ENCODE peak calls at places on chromosome 5, in four cellular contexts. K is stimulated activated CD4-positive, alpha-beta T cell treated with anti-CD3 and anti-CD28 coated beads, TNF-alpha, amount 100 ng/mL, for 4 hours; R is A549; N is prostate gland. A is an unnamed sample.

GRCh38 chr5:154473581-154474266 is 4.3 kb downstream of the HAND1 start:
- DNase-seq in K (no peak), R (no peak), N (no peak), A (no peak)

GRCh38 chr5:93184041-93184440 is 397.0 kb downstream of the NR2F1-AS1 start:
- DNase-seq in K (no peak), R (no peak), N (no peak), A (no peak)

GRCh38 chr5:111070272-111071134 is 1.0 kb upstream of the TSLP start:
- DNase-seq in K (no peak), R (no peak), N (no peak), A (no peak)

GRCh38 chr5:91182763-91183162 is 200.4 kb downstream of the ARRDC3 start:
- DNase-seq in K (no peak), R (no peak), N (no peak), A (no peak)

GRCh38 chr5:136185974-136186373 is 7.0 kb downstream of the SMIM32 start:
- DNase-seq in K (no peak), R (no peak), N (no peak), A (no peak)

GRCh38 chr5:81852277-81853004 is 101.5 kb upstream of the SSBP2 start:
- DNase-seq in K (no peak), R (peak; percentile 7), N (no peak), A (no peak)

GRCh38 chr5:150443242-150444075 is 6.1 kb downstream of the RPS14 start:
- DNase-seq in K (no peak), R (no peak), N (no peak), A (no peak)

GRCh38 chr5:154618696-154619095 is 136.5 kb upstream of the LARP1 start:
- DNase-seq in K (no peak), R (no peak), N (no peak), A (no peak)

GRCh38 chr5:179265529-179266290 is 79.6 kb downstream of the ADAMTS2 start:
- DNase-seq in K (no peak), R (no peak), N (peak; percentile 28), A (peak; percentile 98)

GRCh38 chr5:83931969-83932368 is 211.3 kb upstream of the HAPLN1 start:
- DNase-seq in K (no peak), R (no peak), N (no peak), A (no peak)

GRCh38 chr5:34712565-34712964 is 56.4 kb downstream of the RAI14 start:
- DNase-seq in K (no peak), R (no peak), N (no peak), A (no peak)

A was measured in brain microvascular endothelial cell.